ENCODE peak calls at places on chromosome 7, in nine cellular contexts. U is PC-3; H is adrenal gland; R is astrocyte; E is suprapubic skin; P is transverse colon; Y is CD8-positive, alpha-beta T cell; Z is ovary; X is GM12878. K is an unnamed sample. For H3K27me3, the result is how much of the 10 kb centered on the place peaks cover.

GRCh38 chr7:70597071-70597470 is 534.9 kb upstream of the GALNT17 start:
- DNase-seq in Z (no peak), X (no peak), P (no peak), R (no peak), E (no peak), U (no peak), Y (no peak), H (no peak), K (no peak)

GRCh38 chr7:7102906-7103305 is 79.4 kb upstream of the C1GALT1 start:
- DNase-seq in X (no peak), R (no peak), Z (no peak), H (no peak), P (no peak), Y (no peak), E (no peak), U (peak), K (no peak)

GRCh38 chr7:33813331-33813730 is 92.0 kb upstream of the BMPER start:
- DNase-seq in R (peak), U (no peak), Y (no peak), Z (no peak), E (no peak), H (no peak), X (no peak), P (no peak), K (no peak)

GRCh38 chr7:106767073-106767472 is 98.0 kb upstream of the PIK3CG start:
- DNase-seq in Z (no peak), Y (no peak), R (peak), H (no peak), X (no peak), E (no peak), U (no peak), P (no peak), K (no peak)

GRCh38 chr7:112937651-112938390 is 147.6 kb upstream of the TMEM168 start:
- DNase-seq in P (no peak), H (no peak), Y (no peak), E (no peak), R (peak), Z (no peak), U (no peak), X (no peak), K (no peak)

GRCh38 chr7:83162402-83163256 is at the start of gene PCLO:
- DNase-seq in Y (no peak), H (peak), R (peak), U (peak), E (peak), X (no peak), P (peak), Z (peak), K (peak)

GRCh38 chr7:1144269-1144771 is 15.7 kb downstream of the ZFAND2A start:
- DNase-seq in R (no peak), Z (no peak), Y (no peak), E (no peak), X (no peak), P (no peak), H (peak), U (peak), K (peak)

GRCh38 chr7:42207420-42207819 is 29.6 kb downstream of the GLI3 start:
- DNase-seq in P (no peak), Z (no peak), H (no peak), R (no peak), X (no peak), U (no peak), E (no peak), Y (no peak), K (no peak)

GRCh38 chr7:25968205-25968993 is 183.6 kb upstream of the NFE2L3 start:
- DNase-seq in E (no peak), P (peak), X (peak), H (no peak), R (no peak), Y (no peak), Z (no peak), U (no peak), K (no peak)

GRCh38 chr7:144995495-144995894 is 159.6 kb upstream of the TPK1 start:
- DNase-seq in E (no peak), P (no peak), X (no peak), R (no peak), Y (no peak), Z (no peak), U (no peak), H (no peak), K (no peak)

GRCh38 chr7:113099284-113099919 is 12.8 kb upstream of the GPR85 start:
- DNase-seq in U (peak), R (no peak), H (no peak), E (no peak), Z (no peak), P (no peak), X (no peak), Y (no peak), K (no peak)

GRCh38 chr7:69531050-69531449 is 67.2 kb upstream of the AUTS2 start:
- DNase-seq in U (no peak), P (no peak), X (no peak), Y (no peak), H (no peak), R (no peak), Z (no peak), E (no peak), K (no peak)

GRCh38 chr7:17301491-17302101 is 3.1 kb downstream of the AHR start:
- DNase-seq in X (no peak), U (peak), Y (peak), E (peak), R (no peak), H (peak), P (peak), Z (no peak), K (no peak)

GRCh38 chr7:35748348-35748747 is 52.5 kb upstream of the SEPTIN7 start:
- DNase-seq in Y (no peak), P (no peak), E (no peak), R (peak), X (no peak), Z (no peak), H (no peak), U (no peak), K (no peak)

GRCh38 chr7:141842904-141843303 is 1.6 kb upstream of the PRSS37 start:
- DNase-seq in R (no peak), Z (no peak), X (no peak), Y (no peak), H (no peak), P (no peak), E (no peak), U (no peak), K (no peak)

GRCh38 chr7:10821156-10821555 is 152.5 kb upstream of the PHF14 start:
- DNase-seq in U (no peak), R (no peak), Y (no peak), X (no peak), E (no peak), H (no peak), Z (no peak), P (no peak), K (no peak)

GRCh38 chr7:130505753-130506152 is 13.9 kb downstream of the MEST start:
- DNase-seq in P (no peak), Y (no peak), U (no peak), R (peak), Z (no peak), E (no peak), X (no peak), H (no peak), K (no peak)

GRCh38 chr7:125927556-125927955 is 997.9 kb upstream of the POT1 start:
- DNase-seq in Y (no peak), E (no peak), Z (no peak), X (no peak), R (no peak), H (no peak), P (no peak), U (no peak), K (no peak)

GRCh38 chr7:1579481-1580421 is 9.9 kb upstream of the PSMG3 start:
- DNase-seq in X (no peak), R (no peak), Y (peak), H (peak), E (no peak), P (peak), Z (peak), U (peak), K (peak)

GRCh38 chr7:92135100-92135429 is 788 bp upstream of the CYP51A1 start:
- DNase-seq in U (peak), E (no peak), P (peak), Y (no peak), R (peak), H (peak), X (no peak), Z (no peak), K (peak)

GRCh38 chr7:79282051-79282694 is 171.3 kb downstream of the MAGI2 start:
- DNase-seq in U (peak), R (peak), Z (no peak), P (no peak), Y (no peak), X (no peak), H (peak), E (no peak), K (peak)

GRCh38 chr7:2886900-2887299 is 42.8 kb upstream of the GNA12 start:
- DNase-seq in R (peak), H (peak), Z (peak), P (peak), E (no peak), U (peak), Y (peak), X (no peak), K (peak)

GRCh38 chr7:83105948-83106347 is 56.7 kb downstream of the PCLO start:
- DNase-seq in H (no peak), Y (no peak), Z (no peak), R (no peak), X (no peak), U (no peak), E (no peak), P (no peak), K (no peak)

GRCh38 chr7:150739045-150739432 is 1.8 kb downstream of the GIMAP5 start:
- DNase-seq in U (no peak), Z (no peak), Y (no peak), X (no peak), H (no peak), R (no peak), P (no peak), E (no peak), K (no peak)

GRCh38 chr7:150740053-150740452 is 2.8 kb downstream of the GIMAP5 start:
- DNase-seq in Y (no peak), X (no peak), P (no peak), H (no peak), R (no peak), E (no peak), U (no peak), Z (no peak), K (no peak)

GRCh38 chr7:150737265-150738055 is at the start of gene GIMAP5:
- DNase-seq in P (no peak), E (no peak), U (no peak), Y (no peak), X (no peak), R (no peak), H (peak), Z (no peak), K (no peak)

GRCh38 chr7:150736864-150737263 is 354 bp upstream of the GIMAP5 start:
- DNase-seq in P (no peak), X (no peak), H (no peak), E (no peak), U (no peak), Z (no peak), Y (no peak), R (no peak), K (no peak)

GRCh38 chr7:150738092-150739044 is 1.1 kb downstream of the GIMAP5 start:
- DNase-seq in E (no peak), X (no peak), H (no peak), Y (no peak), P (no peak), U (peak), Z (no peak), R (no peak), K (no peak)
- H3K4me3 ChIP-seq in E (peak), X (peak), H (peak), Y (peak), P (peak), U (no peak), Z (peak), R (no peak), K (no peak)

DNA sequence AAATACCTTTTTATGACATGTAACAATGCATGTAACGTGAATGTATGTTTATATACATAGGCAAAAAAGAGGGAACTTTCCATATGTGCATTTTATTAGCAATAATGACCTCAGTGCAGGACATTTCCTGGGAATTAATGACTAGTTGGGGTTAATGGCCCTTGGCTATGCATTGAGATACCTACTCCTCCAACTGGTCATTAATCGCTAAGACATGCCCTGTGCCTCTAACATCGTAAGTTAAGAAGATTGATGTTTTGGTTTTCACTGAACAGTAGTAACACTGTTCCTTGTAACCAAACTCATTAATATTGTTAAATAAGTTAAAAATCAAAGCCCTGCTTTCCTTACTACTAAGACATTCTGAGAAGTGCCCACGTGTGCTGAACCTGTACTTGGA is 61.7 kb downstream of the SEMA3D start:
- DNase-seq in Y (no peak), X (no peak), H (no peak), R (peak), P (no peak), U (no peak), Z (no peak), E (no peak), K (no peak)
- H3K27me3 ChIP-seq in Y (under half), X (under half), H (under half), R (under half), P (under half), U (under half), Z (under half), E (under half), K (under half)

GRCh38 chr7:12317675-12318074 is 86.0 kb downstream of the VWDE start:
- DNase-seq in R (no peak), U (no peak), Z (no peak), E (no peak), Y (no peak), P (no peak), X (no peak), H (no peak), K (no peak)

GRCh38 chr7:12322903-12323300 is 80.8 kb downstream of the VWDE start:
- DNase-seq in P (no peak), E (no peak), H (no peak), Z (no peak), X (peak), R (peak), U (peak), Y (no peak), K (no peak)

GRCh38 chr7:12321248-12321647 is 82.4 kb downstream of the VWDE start:
- DNase-seq in U (no peak), R (peak), Y (no peak), H (no peak), Z (no peak), P (no peak), E (no peak), X (no peak), K (no peak)

GRCh38 chr7:12322287-12322902 is 81.3 kb downstream of the VWDE start:
- DNase-seq in U (peak), H (no peak), E (no peak), Y (no peak), X (no peak), P (no peak), R (peak), Z (no peak), K (no peak)

DNA sequence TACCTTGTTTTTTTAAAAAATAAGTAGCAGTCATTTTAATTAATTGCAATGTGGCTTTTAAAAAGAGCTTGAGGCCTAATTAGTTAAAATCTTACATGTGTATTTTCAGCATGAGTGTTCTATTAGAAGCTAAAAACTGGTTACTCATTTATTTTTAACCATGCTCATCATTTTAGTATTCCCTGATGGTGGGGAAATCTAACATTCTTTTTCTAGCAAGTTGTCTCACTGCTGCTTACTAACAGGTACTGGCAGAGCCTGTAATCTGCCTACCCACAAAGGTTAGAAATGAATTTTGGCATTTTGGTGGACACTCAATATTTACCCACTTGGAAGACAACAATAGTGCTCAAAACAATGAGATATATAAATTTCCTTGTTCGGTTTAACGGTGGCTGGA is 83.4 kb downstream of the VWDE start:
- DNase-seq in H (no peak), Y (no peak), R (no peak), X (no peak), Z (no peak), P (no peak), U (no peak), E (no peak), K (no peak)
- H3K4me3 ChIP-seq in H (no peak), Y (no peak), R (no peak), X (no peak), Z (no peak), P (no peak), U (no peak), E (no peak), K (no peak)

GRCh38 chr7:8151161-8151560 is 110.8 kb downstream of the ICA1 start:
- DNase-seq in X (no peak), Y (no peak), E (no peak), U (no peak), R (no peak), P (no peak), H (peak), Z (no peak), K (no peak)

GRCh38 chr7:8147004-8147403 is 115.0 kb downstream of the ICA1 start:
- DNase-seq in Y (no peak), Z (no peak), U (no peak), R (no peak), X (no peak), P (no peak), E (no peak), H (no peak), K (no peak)

GRCh38 chr7:8147760-8148463 is 114.1 kb downstream of the ICA1 start:
- DNase-seq in Y (no peak), P (no peak), R (no peak), U (no peak), H (no peak), X (no peak), E (no peak), Z (no peak), K (no peak)

GRCh38 chr7:8146156-8146555 is 115.8 kb downstream of the ICA1 start:
- DNase-seq in X (no peak), H (no peak), E (no peak), U (no peak), R (no peak), Y (no peak), P (no peak), Z (no peak), K (no peak)

GRCh38 chr7:8149222-8149621 is 112.7 kb downstream of the ICA1 start:
- DNase-seq in X (no peak), Y (no peak), H (no peak), E (no peak), U (no peak), R (no peak), P (no peak), Z (no peak), K (no peak)
- H3K27me3 ChIP-seq in X (under half), Y (under half), H (under half), E (under half), U (under half), R (under half), P (under half), Z (under half), K (under half)

GRCh38 chr7:93307131-93307660 is 75.0 kb downstream of the VPS50 start:
- DNase-seq in E (no peak), P (no peak), Z (no peak), U (peak), H (no peak), R (peak), X (no peak), Y (no peak), K (peak)
- H3K4me3 ChIP-seq in E (no peak), P (no peak), Z (no peak), U (no peak), H (no peak), R (no peak), X (no peak), Y (no peak), K (no peak)

GRCh38 chr7:155973451-155973997 is 161.3 kb upstream of the SHH start:
- DNase-seq in Y (no peak), U (no peak), H (no peak), Z (no peak), R (no peak), P (no peak), X (no peak), E (peak), K (no peak)

GRCh38 chr7:155972247-155972646 is 160.0 kb upstream of the SHH start:
- DNase-seq in R (no peak), H (no peak), E (no peak), X (no peak), U (no peak), P (no peak), Z (no peak), Y (no peak), K (no peak)

GRCh38 chr7:155974186-155974897 is 162.1 kb upstream of the SHH start:
- DNase-seq in Y (no peak), E (peak), H (no peak), P (no peak), X (no peak), R (no peak), Z (no peak), U (no peak), K (no peak)

GRCh38 chr7:155972651-155973349 is 160.5 kb upstream of the SHH start:
- DNase-seq in H (no peak), Z (no peak), U (no peak), P (no peak), E (peak), R (no peak), X (no peak), Y (no peak), K (no peak)

DNA sequence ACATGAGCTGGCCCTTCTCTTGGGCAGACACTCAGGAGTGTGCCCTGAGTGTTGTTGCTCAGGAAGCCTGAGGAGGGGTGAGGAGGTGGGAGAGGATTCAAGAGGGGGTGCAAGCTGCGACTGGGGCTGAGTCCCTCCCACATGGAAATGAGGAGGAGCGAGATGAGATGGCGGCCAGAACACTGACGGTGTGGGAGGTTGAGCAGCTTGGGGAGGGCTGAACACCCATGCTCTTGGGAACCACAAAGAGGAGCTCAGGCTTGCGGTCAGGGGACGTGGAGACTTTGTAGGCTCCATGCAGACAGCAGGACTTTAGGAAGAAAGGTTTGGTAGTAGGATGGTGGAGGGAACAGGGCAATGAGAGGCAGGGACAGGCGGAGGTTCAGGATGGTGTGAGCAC is 163.2 kb upstream of the SHH start:
- DNase-seq in Z (no peak), R (no peak), U (no peak), Y (no peak), H (no peak), X (no peak), E (peak), P (peak), K (no peak)
- H3K27me3 ChIP-seq in Z (under half), R (under half), U (under half), Y (under half), H (under half), X (under half), E (under half), P (under half), K (under half)

GRCh38 chr7:27119412-27119911 is 11.1 kb downstream of the HOXA4 start:
- DNase-seq in Y (no peak), Z (no peak), X (no peak), E (no peak), P (no peak), R (peak), U (no peak), H (no peak), K (no peak)

GRCh38 chr7:27122075-27122910 is 8.3 kb downstream of the HOXA4 start:
- DNase-seq in E (no peak), H (no peak), Z (no peak), Y (no peak), U (no peak), P (peak), R (peak), X (no peak), K (no peak)

GRCh38 chr7:27123477-27124053 is 7.0 kb downstream of the HOXA4 start:
- DNase-seq in Y (no peak), U (no peak), X (no peak), Z (no peak), E (no peak), H (no peak), R (peak), P (no peak), K (no peak)

GRCh38 chr7:27123021-27123476 is 7.5 kb downstream of the HOXA4 start:
- DNase-seq in P (no peak), Z (no peak), R (peak), X (no peak), U (no peak), E (no peak), Y (no peak), H (no peak), K (no peak)

DNA sequence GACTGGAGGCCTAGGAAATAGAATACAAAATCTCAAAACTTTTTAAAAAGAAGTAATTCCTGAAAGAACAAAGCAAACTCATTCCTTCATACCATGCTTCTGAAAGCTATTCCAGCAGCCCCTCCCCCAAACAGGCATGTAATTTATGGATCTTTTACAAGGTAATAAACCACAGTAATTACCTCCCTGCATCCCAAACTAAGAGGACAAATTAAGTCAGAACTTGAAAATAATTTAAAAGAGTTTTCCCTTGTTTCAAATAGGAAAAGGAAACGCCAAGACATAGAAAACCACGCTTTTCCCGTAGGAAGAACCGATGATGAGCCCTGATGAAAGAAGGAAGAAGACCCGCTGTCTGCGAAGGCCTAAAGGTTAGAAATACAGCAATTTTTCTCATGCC is 8.9 kb downstream of the HOXA4 start:
- DNase-seq in Y (no peak), Z (no peak), P (no peak), U (no peak), X (no peak), E (no peak), H (no peak), R (no peak), K (no peak)
- H3K4me3 ChIP-seq in Y (no peak), Z (no peak), P (peak), U (peak), X (no peak), E (no peak), H (no peak), R (peak), K (no peak)

GRCh38 chr7:128166603-128167315 is 74.3 kb upstream of the LEP start:
- DNase-seq in R (no peak), U (no peak), Z (no peak), P (no peak), E (no peak), H (no peak), Y (no peak), X (no peak), K (no peak)
- H3K27me3 ChIP-seq in R (half or more), U (under half), Z (under half), P (half or more), E (half or more), H (under half), Y (under half), X (under half), K (under half)